ENCODE peak calls at places on chromosomes 3 and 15, in four cellular contexts. R is K562, K is GM12878, T is HepG2. B is an unnamed sample.

GRCh38 chr3:108780235-108780634 is 23.0 kb upstream of the RETNLB start:
- DNase-seq in K (no peak), R (no peak), T (no peak), B (no peak)

GRCh38 chr3:12730511-12731234 is 28.4 kb downstream of the TMEM40 start:
- DNase-seq in T (no peak), K (no peak), R (no peak), B (no peak)

GRCh38 chr3:108091498-108092259 is 848 bp upstream of the CD47 start:
- DNase-seq in R (no peak), T (no peak), K (no peak), B (no peak)

GRCh38 chr15:92521624-92522008 is 127.9 kb downstream of the ST8SIA2 start:
- DNase-seq in K (peak), R (peak), T (peak), B (peak)

GRCh38 chr15:45678459-45679178 is 43.8 kb downstream of the SQOR start:
- DNase-seq in K (no peak), T (peak), R (no peak), B (no peak)

GRCh38 chr3:31364711-31365110 is 168.0 kb upstream of the STT3B start:
- DNase-seq in K (no peak), R (peak), T (no peak), B (no peak)

GRCh38 chr3:170740726-170741591 is 129.0 kb downstream of the RPL22L1 start:
- DNase-seq in T (no peak), K (no peak), R (no peak), B (no peak)

GRCh38 chr3:42660898-42661297 is 7.4 kb downstream of the ZBTB47 start:
- DNase-seq in K (no peak), T (peak), R (peak), B (no peak)

GRCh38 chr3:135766113-135766512 is 199.4 kb upstream of the PPP2R3A start:
- DNase-seq in R (peak), T (no peak), K (no peak), B (no peak)

GRCh38 chr3:8776406-8776805 is 7.0 kb upstream of the OXTR start:
- DNase-seq in T (peak), K (no peak), R (no peak), B (no peak)

GRCh38 chr3:122488262-122488973 is 26.3 kb downstream of the KPNA1 start:
- DNase-seq in R (no peak), K (no peak), T (no peak), B (no peak)

GRCh38 chr3:169610888-169611291 is 52.6 kb downstream of the MECOM start:
- DNase-seq in R (no peak), K (no peak), T (no peak), B (no peak)

GRCh38 chr15:74610302-74610951 is 5.2 kb upstream of the CLK3 start:
- DNase-seq in T (no peak), K (no peak), R (peak), B (no peak)

GRCh38 chr3:132550579-132551305 is 46.3 kb upstream of the ACKR4 start:
- DNase-seq in R (peak), T (no peak), K (no peak), B (no peak)

GRCh38 chr15:75203017-75203907 is 1.6 kb downstream of the C15orf39 start:
- DNase-seq in R (peak), T (no peak), K (no peak), B (no peak)

GRCh38 chr3:113261996-113262665 is 50.8 kb downstream of the BOC start:
- DNase-seq in R (no peak), T (peak), K (no peak), B (no peak)

GRCh38 chr3:122415104-122415744 is 638 bp downstream of the WDR5B start:
- DNase-seq in R (peak), K (peak), T (peak), B (peak)

GRCh38 chr15:82995938-82996337 is 9.9 kb downstream of the RAMAC start:
- DNase-seq in K (no peak), T (no peak), R (no peak), B (no peak)

GRCh38 chr3:4709336-4709735 is 216.2 kb downstream of the ITPR1 start:
- DNase-seq in K (no peak), T (no peak), R (no peak), B (no peak)

GRCh38 chr15:75713338-75713895 is 769 bp upstream of the CSPG4 start:
- DNase-seq in T (no peak), K (no peak), R (peak), B (no peak)

GRCh38 chr3:16885588-16885903 is 791 bp downstream of the PLCL2 start:
- DNase-seq in T (no peak), R (no peak), K (no peak), B (no peak)

GRCh38 chr15:70852501-70853269 is 1.3 kb downstream of the LARP6 start:
- DNase-seq in K (no peak), R (no peak), T (no peak), B (no peak)

GRCh38 chr15:98856540-98856907 is 151.1 kb downstream of the PGPEP1L start:
- DNase-seq in R (no peak), K (no peak), T (no peak), B (no peak)

GRCh38 chr3:188558343-188559068 is 404.5 kb downstream of the LPP start:
- DNase-seq in T (no peak), R (no peak), K (no peak), B (no peak)

GRCh38 chr3:9397911-9398714 is 698 bp downstream of the SETD5 start:
- DNase-seq in K (no peak), R (peak), T (peak), B (no peak)

GRCh38 chr3:107001635-107002034 is 375.6 kb upstream of the CCDC54 start:
- DNase-seq in T (no peak), R (no peak), K (no peak), B (no peak)

GRCh38 chr3:64368163-64369025 is 143.1 kb upstream of the PRICKLE2 start:
- DNase-seq in K (no peak), T (no peak), R (no peak), B (no peak)

GRCh38 chr3:107271787-107272387 is 105.4 kb upstream of the CCDC54 start:
- DNase-seq in R (no peak), T (peak), K (no peak), B (peak)

GRCh38 chr3:14869877-14870563 is 51.3 kb downstream of the FGD5 start:
- DNase-seq in T (no peak), R (no peak), K (no peak), B (no peak)

GRCh38 chr3:123949606-123950005 is 11.4 kb downstream of the CCDC14 start:
- DNase-seq in K (no peak), R (no peak), T (no peak), B (no peak)

GRCh38 chr15:94125131-94125530 is 106.2 kb upstream of the MCTP2 start:
- DNase-seq in R (no peak), K (no peak), T (no peak), B (no peak)

GRCh38 chr15:43132830-43133428 is 457 bp upstream of the TMEM62 start:
- DNase-seq in T (no peak), K (no peak), R (peak), B (no peak)

DNA sequence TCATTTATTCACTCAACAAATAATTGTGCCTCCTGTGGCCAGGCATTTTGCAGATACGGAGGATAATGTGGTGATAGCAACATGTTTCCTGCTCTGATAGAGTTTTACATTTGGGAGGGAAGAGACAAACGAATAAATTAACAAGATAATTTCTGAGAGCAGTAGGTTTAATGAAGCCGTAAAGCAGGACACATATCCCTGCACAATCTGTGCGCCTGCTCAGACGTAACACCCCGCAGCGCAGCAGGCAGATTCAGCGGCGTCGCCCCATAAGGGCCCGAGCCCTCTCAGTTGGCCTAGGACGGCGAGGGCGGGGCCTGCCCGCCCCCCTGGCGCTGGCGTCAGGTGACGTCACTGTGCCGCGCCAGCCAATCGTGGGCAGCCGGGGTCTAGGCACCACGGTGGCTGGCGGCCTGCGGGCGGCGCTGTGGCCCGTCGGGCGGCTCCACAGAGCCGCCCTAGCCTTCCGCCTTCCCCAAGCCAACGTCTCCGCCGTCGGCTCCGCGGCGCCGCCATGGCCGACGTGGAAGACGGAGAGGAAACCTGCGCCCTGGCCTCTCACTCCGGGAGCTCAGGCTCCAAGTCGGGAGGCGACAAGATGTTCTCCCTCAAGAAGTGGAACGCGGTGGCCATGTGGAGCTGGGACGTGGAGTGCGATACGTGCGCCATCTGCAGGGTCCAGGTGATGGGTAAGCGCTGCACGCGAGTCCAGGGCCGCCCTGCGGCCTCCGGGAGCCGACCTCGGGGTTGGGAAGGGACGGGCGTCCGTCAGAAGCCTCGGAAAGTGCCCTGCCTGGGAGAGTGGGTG is at the start of gene RNF7:
- DNase-seq in T (peak), R (peak), K (peak), B (peak)
- TF ChIP-seq REST in T (peak), R (peak), K (no peak), B (no peak)

GRCh38 chr15:52262364-52262763 is 33.2 kb downstream of the MYO5C start:
- DNase-seq in K (no peak), R (no peak), T (no peak), B (no peak)

GRCh38 chr15:52261498-52262242 is 33.9 kb downstream of the MYO5C start:
- DNase-seq in K (peak), R (peak), T (no peak), B (peak)

GRCh38 chr15:52259503-52259902 is 36.1 kb downstream of the MYO5C start:
- DNase-seq in T (no peak), R (no peak), K (no peak), B (no peak)

GRCh38 chr15:52263563-52263962 is 32.0 kb downstream of the MYO5C start:
- DNase-seq in K (no peak), R (no peak), T (no peak), B (no peak)

GRCh38 chr15:52261026-52261425 is 34.6 kb downstream of the MYO5C start:
- DNase-seq in T (no peak), K (no peak), R (no peak), B (no peak)
- TF ChIP-seq ATF3 in T (no peak), K (no peak), R (no peak), B (no peak)

DNA sequence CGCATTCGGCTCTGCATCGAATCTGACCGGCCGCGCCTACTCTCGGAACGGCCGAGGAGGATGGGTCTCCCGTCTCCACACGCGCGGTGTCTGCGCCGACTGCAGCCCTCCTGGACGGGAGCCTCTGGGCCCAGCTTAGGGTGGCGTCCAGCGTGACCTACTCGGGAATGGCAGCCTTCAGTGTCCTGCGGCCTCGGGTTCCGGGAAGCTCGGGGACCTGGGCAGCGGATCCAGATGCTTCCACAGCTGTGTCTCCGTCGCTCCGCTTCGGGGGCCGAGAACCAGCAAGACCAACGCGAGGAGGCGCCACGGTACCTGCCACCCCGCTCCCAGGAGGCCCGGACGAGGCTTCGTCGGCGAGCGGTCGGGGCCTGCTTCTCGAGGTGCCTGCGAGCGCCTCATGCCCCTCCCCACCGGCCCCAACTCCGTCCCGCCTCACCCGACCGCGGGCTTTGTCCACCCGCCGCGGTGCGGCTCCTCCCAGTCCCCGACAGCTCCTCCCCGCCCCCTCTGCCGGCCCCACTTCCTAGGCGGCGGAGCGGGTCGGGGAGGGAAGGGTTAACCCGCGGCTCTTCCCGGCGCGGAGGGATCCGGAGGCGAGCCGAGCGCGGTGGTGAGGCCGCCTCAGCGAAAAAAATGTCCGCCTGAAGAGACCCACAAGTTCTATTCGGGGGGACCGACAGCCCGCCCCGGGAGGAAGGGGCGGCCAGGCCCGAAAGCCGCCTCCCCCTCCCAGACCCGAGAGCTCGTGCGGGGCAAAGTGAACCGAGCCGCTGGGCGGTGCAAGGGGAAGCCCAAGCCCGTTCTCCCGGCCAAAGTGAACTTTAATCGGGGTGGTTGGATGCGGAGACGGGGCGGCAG is at the start of gene TCF12:
- DNase-seq in K (peak), R (peak), T (peak), B (peak)
- TF ChIP-seq REST in K (no peak), R (peak), T (no peak), B (no peak)

DNA sequence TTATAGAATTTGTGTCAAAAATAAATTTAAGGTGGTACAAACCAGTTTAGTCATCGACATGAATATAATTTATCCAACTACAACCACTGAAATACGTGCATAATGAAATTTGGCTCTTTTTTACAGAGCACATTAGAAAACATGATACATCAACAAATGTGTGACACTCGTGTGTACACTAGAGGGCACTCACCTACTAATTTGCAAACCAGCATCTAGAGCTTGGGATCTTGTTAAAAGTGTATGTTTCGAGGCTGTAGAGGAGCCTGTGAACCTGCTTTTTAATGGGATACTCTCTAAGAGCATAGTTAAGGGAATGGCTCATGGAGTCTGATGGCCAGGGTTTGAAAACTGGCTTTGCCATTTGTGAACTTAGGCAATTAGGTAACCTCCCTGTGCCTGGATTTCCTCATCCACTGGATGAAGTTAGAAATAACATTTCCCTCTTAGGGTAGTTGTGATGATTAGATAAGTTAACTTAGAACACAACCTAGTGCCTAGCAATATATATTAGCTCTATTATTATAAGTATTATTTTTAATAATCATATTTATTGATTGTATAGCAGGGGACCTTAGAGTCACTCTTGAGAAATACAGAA is 8.8 kb upstream of the CPOX start:
- DNase-seq in K (peak), T (peak), R (peak), B (peak)
- TF ChIP-seq ATF3 in K (no peak), T (no peak), R (no peak), B (no peak)

GRCh38 chr3:44624696-44625528 is at the start of gene ZNF197:
- DNase-seq in R (peak), T (peak), K (peak), B (peak)
- TF ChIP-seq REST in R (peak), T (peak), K (peak), B (no peak)

GRCh38 chr3:38724392-38724736 is 74.9 kb upstream of the SCN5A start:
- DNase-seq in R (no peak), T (no peak), K (no peak), B (no peak)

GRCh38 chr3:38725726-38726410 is 76.4 kb upstream of the SCN5A start:
- DNase-seq in R (peak), T (no peak), K (no peak), B (no peak)

GRCh38 chr3:38722760-38723568 is 73.5 kb upstream of the SCN5A start:
- DNase-seq in R (no peak), T (no peak), K (no peak), B (no peak)

GRCh38 chr3:38721207-38721772 is 71.8 kb upstream of the SCN5A start:
- DNase-seq in K (no peak), R (no peak), T (no peak), B (no peak)

GRCh38 chr3:38723569-38724391 is 74.3 kb upstream of the SCN5A start:
- DNase-seq in T (no peak), K (no peak), R (peak), B (no peak)
- TF ChIP-seq ATF3 in T (no peak), K (no peak), R (no peak), B (no peak)

GRCh38 chr3:150388468-150389418 is 19.4 kb upstream of the TSC22D2 start:
- DNase-seq in T (no peak), R (no peak), K (no peak), B (no peak)
- TF ChIP-seq REST in T (no peak), R (no peak), K (no peak), B (no peak)

B was measured in HCT116.